ENCODE peak calls at places on chromosomes 12 and 14, in five cellular contexts. M is psoas muscle, O is NB4, N is thyroid gland, A is brain microvascular endothelial cell. Z is an unnamed sample.

GRCh38 chr12:107320929-107321618 is 227.7 kb upstream of the CRY1 start:
- DNase-seq in N (peak; percentile 75), O (peak; percentile 85), A (peak; percentile 29), M (peak; percentile 54), Z (peak; percentile 74)

GRCh38 chr12:121613424-121613823 is 12.9 kb upstream of the ORAI1 start:
- DNase-seq in M (no peak), O (no peak), N (no peak), A (no peak), Z (no peak)

GRCh38 chr12:64392221-64392620 is 1.7 kb upstream of the C12orf56 start:
- DNase-seq in M (no peak), N (no peak), O (peak; percentile 59), A (peak; percentile 64), Z (no peak)

GRCh38 chr12:13008741-13009380 is 8.8 kb upstream of the HEBP1 start:
- DNase-seq in N (no peak), M (no peak), A (no peak), O (no peak), Z (no peak)

GRCh38 chr12:89160716-89161123 is 191.6 kb downstream of the DUSP6 start:
- DNase-seq in N (no peak), M (peak; percentile 50), O (peak; percentile 85), A (peak; percentile 97), Z (no peak)

GRCh38 chr14:20834899-20835298 is 32.3 kb upstream of the RNASE1 start:
- DNase-seq in A (no peak), N (no peak), O (no peak), M (no peak), Z (no peak)

GRCh38 chr12:46604684-46605083 is 221.1 kb downstream of the SLC38A4 start:
- DNase-seq in A (no peak), N (no peak), M (no peak), O (no peak), Z (no peak)

GRCh38 chr14:50599700-50600444 is 39.9 kb downstream of the ATL1 start:
- DNase-seq in O (peak; percentile 29), A (peak; percentile 31), N (no peak), M (no peak), Z (no peak)

GRCh38 chr12:48183091-48183875 is at the start of gene CCDC184:
- DNase-seq in N (peak; percentile 19), M (peak; percentile 74), O (peak; percentile 26), A (peak; percentile 66), Z (peak; percentile 75)

GRCh38 chr12:27277846-27278260 is 33.8 kb downstream of the STK38L start:
- DNase-seq in A (peak; percentile 85), O (no peak), M (no peak), N (peak; percentile 8), Z (no peak)

GRCh38 chr12:3071710-3072109 is 5.5 kb upstream of the TSPAN9 start:
- DNase-seq in M (no peak), A (no peak), N (no peak), O (no peak), Z (no peak)

GRCh38 chr14:90535556-90535930 is 138.7 kb downstream of the CALM1 start:
- DNase-seq in A (no peak), M (no peak), O (no peak), N (no peak), Z (no peak)

GRCh38 chr12:22399464-22399863 is 65.0 kb upstream of the ST8SIA1 start:
- DNase-seq in M (no peak), A (no peak), O (no peak), N (no peak), Z (no peak)

GRCh38 chr12:92300781-92301180 is 155.1 kb upstream of the BTG1 start:
- DNase-seq in A (no peak), M (no peak), O (peak; percentile 19), N (no peak), Z (no peak)

GRCh38 chr12:5276327-5276880 is 155.5 kb upstream of the NTF3 start:
- DNase-seq in A (no peak), O (no peak), M (no peak), N (no peak), Z (no peak)

GRCh38 chr12:67968316-67968715 is 20.9 kb upstream of the IFNG-AS1 start:
- DNase-seq in M (no peak), N (no peak), O (no peak), A (no peak), Z (no peak)

GRCh38 chr12:111650912-111651311 is 34.8 kb downstream of the BRAP start:
- DNase-seq in M (no peak), O (peak; percentile 25), N (no peak), A (no peak), Z (no peak)

GRCh38 chr14:21840765-21841164 is 167.1 kb upstream of the OR4E1 start:
- DNase-seq in M (no peak), O (no peak), N (no peak), A (no peak), Z (no peak)

GRCh38 chr14:73935666-73936065 is 14.2 kb downstream of the FAM161B start:
- DNase-seq in O (no peak), A (no peak), N (no peak), M (no peak), Z (no peak)

GRCh38 chr12:113689047-113689610 is 217.5 kb upstream of the LHX5 start:
- DNase-seq in M (no peak), N (no peak), O (no peak), A (no peak), Z (no peak)

GRCh38 chr12:93127582-93128331 is 198.7 kb upstream of the EEA1 start:
- DNase-seq in M (peak; percentile 75), O (peak; percentile 98), N (peak; percentile 79), A (peak; percentile 59), Z (no peak)

GRCh38 chr12:93848453-93849120 is 171.4 kb downstream of the CRADD start:
- DNase-seq in N (no peak), A (no peak), M (no peak), O (peak; percentile 80), Z (no peak)

GRCh38 chr14:90780519-90780918 is 35.7 kb downstream of the TTC7B start:
- DNase-seq in A (no peak), M (no peak), N (no peak), O (no peak), Z (no peak)

GRCh38 chr14:88668448-88669116 is 105.7 kb downstream of the ZC3H14 start:
- DNase-seq in A (no peak), N (no peak), O (no peak), M (no peak), Z (no peak)

GRCh38 chr14:92963301-92964123 is 40.6 kb downstream of the CHGA start:
- DNase-seq in N (no peak), O (no peak), M (peak; percentile 38), A (no peak), Z (no peak)

GRCh38 chr12:125403145-125403789 is 338.0 kb downstream of the AACS start:
- DNase-seq in O (peak; percentile 63), N (no peak), M (no peak), A (peak; percentile 16), Z (no peak)

GRCh38 chr14:60349663-60350365 is 100.8 kb downstream of the PPM1A start:
- DNase-seq in M (no peak), O (peak; percentile 52), A (peak; percentile 39), N (peak; percentile 13), Z (no peak)

GRCh38 chr12:123024819-123025391 is 44.4 kb downstream of the ARL6IP4 start:
- DNase-seq in M (no peak), A (peak; percentile 32), N (no peak), O (no peak), Z (no peak)

GRCh38 chr12:63151898-63152700 is 1.1 kb upstream of the AVPR1A start:
- DNase-seq in A (peak; percentile 44), M (no peak), N (peak; percentile 57), O (peak; percentile 63), Z (peak; percentile 72)

GRCh38 chr12:94649349-94650142 is 811 bp downstream of the TMCC3 start:
- DNase-seq in A (peak; percentile 26), O (peak; percentile 18), M (peak; percentile 79), N (peak; percentile 56), Z (peak; percentile 79)

GRCh38 chr12:124656214-124656516 is 88.8 kb upstream of the NCOR2 start:
- DNase-seq in A (no peak), O (no peak), M (no peak), N (no peak), Z (no peak)

GRCh38 chr12:30753233-30753632 is 1.5 kb downstream of the CAPRIN2 start:
- DNase-seq in N (no peak), A (peak; percentile 40), M (no peak), O (peak; percentile 70), Z (no peak)
- TF ChIP-seq CTCF in N (no peak), A (peak; percentile 74), M (no peak), O (peak; percentile 48), Z (peak; percentile 72)

GRCh38 chr12:15688838-15689237 is 100.3 kb downstream of the EPS8 start:
- DNase-seq in M (no peak), N (no peak), O (peak; percentile 55), A (no peak), Z (no peak)
- TF ChIP-seq CTCF in M (no peak), N (no peak), O (no peak), A (peak; percentile 34), Z (no peak)

GRCh38 chr12:87196329-87196728 is 832.9 kb downstream of the C12orf50 start:
- DNase-seq in N (no peak), M (no peak), O (no peak), A (no peak), Z (no peak)
- TF ChIP-seq CTCF in N (no peak), M (no peak), O (no peak), A (no peak), Z (no peak)

GRCh38 chr12:52670506-52670905 is 9.7 kb downstream of the KRT1 start:
- DNase-seq in N (no peak), A (no peak), O (no peak), M (no peak), Z (no peak)

GRCh38 chr12:52669426-52669825 is 10.8 kb downstream of the KRT1 start:
- DNase-seq in O (no peak), M (no peak), N (no peak), A (no peak), Z (no peak)

GRCh38 chr12:52670961-52671360 is 9.2 kb downstream of the KRT1 start:
- DNase-seq in M (no peak), N (no peak), A (no peak), O (no peak), Z (no peak)

GRCh38 chr12:52667931-52668330 is 12.3 kb downstream of the KRT1 start:
- DNase-seq in O (no peak), A (no peak), N (no peak), M (no peak), Z (no peak)

DNA sequence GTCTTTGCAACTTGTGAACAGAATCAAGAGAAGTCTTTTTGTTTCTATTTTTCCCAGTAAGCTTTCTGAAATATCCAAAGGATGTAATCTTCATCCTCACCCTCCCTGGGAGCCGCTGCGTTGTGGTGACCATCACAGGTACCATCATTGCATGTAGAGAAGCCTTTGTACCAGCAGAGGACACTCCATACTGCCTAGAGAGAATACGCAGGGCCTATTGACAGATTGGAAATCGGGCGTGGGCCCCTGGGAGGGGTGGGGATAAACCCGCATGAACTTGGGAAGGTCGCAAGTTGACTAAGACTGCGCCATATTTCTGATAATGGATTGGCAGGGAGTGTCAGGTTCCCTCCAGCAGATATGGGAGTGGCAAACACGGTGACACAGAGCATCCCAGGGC is 12.7 kb downstream of the KRT1 start:
- DNase-seq in N (no peak), O (no peak), A (no peak), M (no peak), Z (no peak)
- TF ChIP-seq CTCF in N (no peak), O (no peak), A (peak; percentile 57), M (no peak), Z (peak; percentile 27)